ENCODE peak calls at places on chromosomes 4 and X, in eight cellular contexts. One of them, this sample, is unnamed.

GRCh38 chrX:41275661-41276609 is 58.0 kb upstream of the DDX3X start:
- DNase-seq in lower lobe of right lung: peak; percentile 74
- DNase-seq in upper lobe of left lung: peak; percentile 85
- DNase-seq in heart right ventricle: peak; percentile 66
- DNase-seq in tibial nerve: peak; percentile 22
- DNase-seq in brain microvascular endothelial cell: peak; percentile 32
- DNase-seq in HFF-Myc: peak; percentile 20
- DNase-seq in stomach: peak; percentile 62
- DNase-seq in this sample: no peak

GRCh38 chrX:149607699-149608098 is 12.6 kb upstream of the HSFX2 start:
- DNase-seq in lower lobe of right lung: no peak
- DNase-seq in upper lobe of left lung: no peak
- DNase-seq in heart right ventricle: no peak
- DNase-seq in tibial nerve: no peak
- DNase-seq in brain microvascular endothelial cell: no peak
- DNase-seq in HFF-Myc: no peak
- DNase-seq in stomach: no peak
- DNase-seq in this sample: no peak

GRCh38 chr4:41538887-41539498 is 1.0 kb downstream of the LIMCH1 start:
- DNase-seq in lower lobe of right lung: no peak
- DNase-seq in upper lobe of left lung: no peak
- DNase-seq in heart right ventricle: peak; percentile 18
- DNase-seq in tibial nerve: no peak
- DNase-seq in brain microvascular endothelial cell: no peak
- DNase-seq in HFF-Myc: no peak
- DNase-seq in stomach: no peak
- DNase-seq in this sample: no peak

GRCh38 chrX:1434871-1435240 is 17.9 kb downstream of the ASMTL start:
- DNase-seq in lower lobe of right lung: peak; percentile 41
- DNase-seq in upper lobe of left lung: no peak
- DNase-seq in heart right ventricle: no peak
- DNase-seq in tibial nerve: no peak
- DNase-seq in brain microvascular endothelial cell: no peak
- DNase-seq in HFF-Myc: no peak
- DNase-seq in stomach: no peak
- DNase-seq in this sample: no peak

GRCh38 chrX:119194631-119195030 is 41.5 kb upstream of the PGRMC1 start:
- DNase-seq in lower lobe of right lung: no peak
- DNase-seq in upper lobe of left lung: no peak
- DNase-seq in heart right ventricle: no peak
- DNase-seq in tibial nerve: no peak
- DNase-seq in brain microvascular endothelial cell: no peak
- DNase-seq in HFF-Myc: no peak
- DNase-seq in stomach: no peak
- DNase-seq in this sample: no peak

GRCh38 chrX:19875051-19875432 is 12.4 kb downstream of the SH3KBP1 start:
- DNase-seq in lower lobe of right lung: peak; percentile 43
- DNase-seq in upper lobe of left lung: no peak
- DNase-seq in heart right ventricle: no peak
- DNase-seq in tibial nerve: peak; percentile 4
- DNase-seq in brain microvascular endothelial cell: no peak
- DNase-seq in HFF-Myc: no peak
- DNase-seq in stomach: no peak
- DNase-seq in this sample: no peak

GRCh38 chr4:87038837-87039715 is 104.3 kb downstream of the AFF1 start:
- DNase-seq in lower lobe of right lung: peak; percentile 52
- DNase-seq in upper lobe of left lung: no peak
- DNase-seq in heart right ventricle: peak; percentile 41
- DNase-seq in tibial nerve: peak; percentile 3
- DNase-seq in brain microvascular endothelial cell: peak; percentile 90
- DNase-seq in HFF-Myc: no peak
- DNase-seq in stomach: peak; percentile 32
- DNase-seq in this sample: no peak

GRCh38 chrX:73943572-73943899 is 360.4 kb upstream of the ZCCHC13 start:
- DNase-seq in lower lobe of right lung: no peak
- DNase-seq in upper lobe of left lung: no peak
- DNase-seq in heart right ventricle: no peak
- DNase-seq in tibial nerve: no peak
- DNase-seq in brain microvascular endothelial cell: no peak
- DNase-seq in HFF-Myc: no peak
- DNase-seq in stomach: no peak
- DNase-seq in this sample: no peak

GRCh38 chr4:123443401-123444297 is 47.1 kb downstream of the SPRY1 start:
- DNase-seq in lower lobe of right lung: peak; percentile 55
- DNase-seq in upper lobe of left lung: no peak
- DNase-seq in heart right ventricle: no peak
- DNase-seq in tibial nerve: no peak
- DNase-seq in brain microvascular endothelial cell: no peak
- DNase-seq in HFF-Myc: peak; percentile 16
- DNase-seq in stomach: no peak
- DNase-seq in this sample: no peak

GRCh38 chr4:187464561-187464960 is 531.0 kb upstream of the ZFP42 start:
- DNase-seq in lower lobe of right lung: no peak
- DNase-seq in upper lobe of left lung: no peak
- DNase-seq in heart right ventricle: no peak
- DNase-seq in tibial nerve: no peak
- DNase-seq in brain microvascular endothelial cell: no peak
- DNase-seq in HFF-Myc: no peak
- DNase-seq in stomach: no peak
- DNase-seq in this sample: no peak

GRCh38 chr4:121192013-121192412 is 27.9 kb upstream of the TNIP3 start:
- DNase-seq in lower lobe of right lung: no peak
- DNase-seq in upper lobe of left lung: no peak
- DNase-seq in heart right ventricle: no peak
- DNase-seq in tibial nerve: no peak
- DNase-seq in brain microvascular endothelial cell: no peak
- DNase-seq in HFF-Myc: no peak
- DNase-seq in stomach: no peak
- DNase-seq in this sample: no peak

GRCh38 chr4:17780461-17781071 is 855 bp downstream of the FAM184B start:
- DNase-seq in lower lobe of right lung: no peak
- DNase-seq in upper lobe of left lung: no peak
- DNase-seq in heart right ventricle: no peak
- DNase-seq in tibial nerve: no peak
- DNase-seq in brain microvascular endothelial cell: no peak
- DNase-seq in HFF-Myc: no peak
- DNase-seq in stomach: peak; percentile 38
- DNase-seq in this sample: peak; percentile 47

GRCh38 chr4:6095023-6095817 is 77.0 kb upstream of the C4orf50 start:
- DNase-seq in lower lobe of right lung: no peak
- DNase-seq in upper lobe of left lung: no peak
- DNase-seq in heart right ventricle: no peak
- DNase-seq in tibial nerve: no peak
- DNase-seq in brain microvascular endothelial cell: peak; percentile 18
- DNase-seq in HFF-Myc: no peak
- DNase-seq in stomach: no peak
- DNase-seq in this sample: no peak

GRCh38 chr4:8414377-8414776 is 26.1 kb downstream of the ACOX3 start:
- DNase-seq in lower lobe of right lung: no peak
- DNase-seq in upper lobe of left lung: no peak
- DNase-seq in heart right ventricle: no peak
- DNase-seq in tibial nerve: no peak
- DNase-seq in brain microvascular endothelial cell: no peak
- DNase-seq in HFF-Myc: no peak
- DNase-seq in stomach: no peak
- DNase-seq in this sample: no peak

GRCh38 chrX:20974326-20974725 is 399.9 kb upstream of the CNKSR2 start:
- DNase-seq in lower lobe of right lung: no peak
- DNase-seq in upper lobe of left lung: no peak
- DNase-seq in heart right ventricle: no peak
- DNase-seq in tibial nerve: no peak
- DNase-seq in brain microvascular endothelial cell: no peak
- DNase-seq in HFF-Myc: no peak
- DNase-seq in stomach: no peak
- DNase-seq in this sample: no peak

GRCh38 chrX:134512566-134512965 is 52.6 kb downstream of the HPRT1 start:
- DNase-seq in lower lobe of right lung: no peak
- DNase-seq in upper lobe of left lung: no peak
- DNase-seq in heart right ventricle: no peak
- DNase-seq in tibial nerve: no peak
- DNase-seq in brain microvascular endothelial cell: peak; percentile 81
- DNase-seq in HFF-Myc: peak; percentile 36
- DNase-seq in stomach: no peak
- DNase-seq in this sample: no peak

GRCh38 chr4:72714482-72715279 is 145.7 kb upstream of the ADAMTS3 start:
- DNase-seq in lower lobe of right lung: no peak
- DNase-seq in upper lobe of left lung: no peak
- DNase-seq in heart right ventricle: no peak
- DNase-seq in tibial nerve: no peak
- DNase-seq in brain microvascular endothelial cell: no peak
- DNase-seq in HFF-Myc: no peak
- DNase-seq in stomach: no peak
- DNase-seq in this sample: no peak

GRCh38 chrX:78945186-78945912 is at the start of gene P2RY10:
- DNase-seq in lower lobe of right lung: no peak
- DNase-seq in upper lobe of left lung: no peak
- DNase-seq in heart right ventricle: no peak
- DNase-seq in tibial nerve: no peak
- DNase-seq in brain microvascular endothelial cell: no peak
- DNase-seq in HFF-Myc: no peak
- DNase-seq in stomach: no peak
- DNase-seq in this sample: no peak
- H3K4me3 ChIP-seq in lower lobe of right lung: peak within 1 kb of the TSS; percentile 14
- H3K4me3 ChIP-seq in upper lobe of left lung: no peak within 1 kb of the TSS
- H3K4me3 ChIP-seq in heart right ventricle: peak within 1 kb of the TSS; percentile 42
- H3K4me3 ChIP-seq in tibial nerve: no peak within 1 kb of the TSS
- H3K4me3 ChIP-seq in brain microvascular endothelial cell: no peak within 1 kb of the TSS
- H3K4me3 ChIP-seq in HFF-Myc: no peak within 1 kb of the TSS
- H3K4me3 ChIP-seq in stomach: peak within 1 kb of the TSS; percentile 7
- H3K4me3 ChIP-seq in this sample: no peak within 1 kb of the TSS

DNA sequence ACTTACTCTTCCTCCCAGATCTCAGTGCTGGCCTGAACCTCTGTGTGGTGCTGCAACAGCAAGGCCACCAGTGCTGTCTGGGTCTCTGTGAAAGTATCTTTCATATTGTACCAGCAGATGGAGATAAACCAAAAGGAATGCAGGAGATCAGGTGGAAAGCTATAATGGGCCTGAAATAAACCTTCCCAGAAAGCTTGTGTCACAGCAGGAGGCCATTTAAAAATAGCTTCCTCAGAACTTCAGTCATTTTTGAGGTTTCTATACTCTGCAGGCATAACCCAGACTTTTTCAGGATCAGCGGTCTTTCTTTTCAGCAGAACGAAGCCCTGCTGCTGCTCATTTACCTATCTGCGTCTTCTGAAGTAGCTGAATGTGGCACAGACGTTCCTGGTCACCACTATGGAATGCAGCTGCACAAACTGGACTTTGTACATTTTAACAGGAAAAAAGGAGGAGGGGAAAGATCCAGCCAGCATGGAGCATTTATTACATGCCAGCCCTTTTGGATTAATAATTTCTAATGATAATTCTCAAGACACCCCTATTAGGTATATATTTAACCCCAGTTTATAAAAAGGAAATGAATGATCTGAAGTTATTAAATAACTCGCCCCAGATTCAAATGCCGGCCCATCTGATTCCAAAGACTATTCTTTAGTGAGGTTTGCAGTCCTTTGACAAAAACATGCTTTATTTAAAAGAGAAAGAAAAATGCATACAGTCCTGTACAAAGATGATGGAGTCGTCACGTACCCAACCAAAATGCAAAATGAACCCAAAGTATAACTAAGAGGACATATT is 119.7 kb downstream of the NFKB1 start:
- DNase-seq in lower lobe of right lung: no peak
- DNase-seq in upper lobe of left lung: no peak
- DNase-seq in heart right ventricle: no peak
- DNase-seq in tibial nerve: no peak
- DNase-seq in brain microvascular endothelial cell: peak; percentile 80
- DNase-seq in HFF-Myc: peak; percentile 72
- DNase-seq in stomach: peak; percentile 58
- DNase-seq in this sample: peak; percentile 66
- TF ChIP-seq CTCF in lower lobe of right lung: peak; percentile 45
- TF ChIP-seq CTCF in upper lobe of left lung: peak; percentile 61
- TF ChIP-seq CTCF in heart right ventricle: peak; percentile 59
- TF ChIP-seq CTCF in tibial nerve: peak; percentile 22
- TF ChIP-seq CTCF in brain microvascular endothelial cell: peak; percentile 74
- TF ChIP-seq CTCF in HFF-Myc: peak; percentile 55
- TF ChIP-seq CTCF in stomach: no peak
- TF ChIP-seq CTCF in this sample: peak; percentile 52

DNA sequence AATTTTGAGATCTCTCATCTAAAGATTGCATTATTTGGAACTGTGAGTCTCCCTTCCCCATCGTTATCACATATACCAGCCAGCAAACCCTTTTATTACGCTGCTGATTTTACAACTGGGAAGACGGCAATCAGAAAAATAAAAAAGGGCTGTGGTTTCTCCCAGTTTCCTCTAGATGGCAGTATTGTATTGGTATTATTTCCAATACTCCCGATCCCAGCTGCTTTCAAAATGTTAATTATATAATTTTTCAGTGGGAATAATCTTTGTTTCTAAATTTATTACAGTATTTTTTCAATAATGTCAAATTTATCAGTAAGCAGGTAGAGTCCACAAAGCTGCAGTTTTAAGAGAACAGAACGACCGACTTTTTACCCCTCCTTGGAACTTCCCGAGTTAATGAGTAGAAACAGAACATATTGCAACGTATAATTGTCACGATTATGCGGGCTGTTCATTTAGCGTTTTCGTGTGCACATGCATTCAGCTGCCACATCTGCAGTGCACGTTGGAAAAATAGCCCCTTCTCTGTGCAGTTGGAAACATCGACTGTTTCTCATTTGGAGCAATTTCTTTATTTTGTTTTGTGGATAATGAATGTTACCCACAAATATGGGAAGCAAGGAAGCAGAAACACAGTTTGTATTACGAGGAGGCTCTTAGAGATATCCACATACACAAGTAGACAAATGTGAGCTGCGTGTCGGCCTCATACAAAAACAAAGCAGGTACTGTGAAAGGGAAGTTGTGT is 187.9 kb downstream of the STIM2 start:
- DNase-seq in lower lobe of right lung: no peak
- DNase-seq in upper lobe of left lung: no peak
- DNase-seq in heart right ventricle: no peak
- DNase-seq in tibial nerve: no peak
- DNase-seq in brain microvascular endothelial cell: peak; percentile 32
- DNase-seq in HFF-Myc: no peak
- DNase-seq in stomach: no peak
- DNase-seq in this sample: no peak
- H3K4me3 ChIP-seq in lower lobe of right lung: peak overlapping the region; percentile 48
- H3K4me3 ChIP-seq in upper lobe of left lung: peak overlapping the region; percentile 33
- H3K4me3 ChIP-seq in heart right ventricle: peak overlapping the region; percentile 38
- H3K4me3 ChIP-seq in tibial nerve: no peak overlapping the region
- H3K4me3 ChIP-seq in brain microvascular endothelial cell: peak overlapping the region; percentile 40
- H3K4me3 ChIP-seq in HFF-Myc: peak overlapping the region; percentile 21
- H3K4me3 ChIP-seq in stomach: peak overlapping the region; percentile 29
- H3K4me3 ChIP-seq in this sample: peak overlapping the region; percentile 48

GRCh38 chr4:39383690-39384089 is 17.5 kb upstream of the RFC1 start:
- DNase-seq in lower lobe of right lung: no peak
- DNase-seq in upper lobe of left lung: no peak
- DNase-seq in heart right ventricle: no peak
- DNase-seq in tibial nerve: no peak
- DNase-seq in brain microvascular endothelial cell: no peak
- DNase-seq in HFF-Myc: no peak
- DNase-seq in stomach: no peak
- DNase-seq in this sample: no peak
- TF ChIP-seq CTCF in lower lobe of right lung: no peak
- TF ChIP-seq CTCF in upper lobe of left lung: no peak
- TF ChIP-seq CTCF in heart right ventricle: no peak
- TF ChIP-seq CTCF in tibial nerve: no peak
- TF ChIP-seq CTCF in brain microvascular endothelial cell: no peak
- TF ChIP-seq CTCF in HFF-Myc: no peak
- TF ChIP-seq CTCF in stomach: no peak
- TF ChIP-seq CTCF in this sample: no peak

This sample was measured in AG04449.